ENCODE peak calls at places on chromosomes 6 and 20, in six cellular contexts. G, Y, L, D, A and U are unnamed samples.

GRCh38 chr6:112429226-112429625 is 82.1 kb downstream of the RFPL4B start:
- DNase-seq in G (peak; percentile 5), Y (no peak), L (no peak), D (no peak), A (no peak), U (no peak)

GRCh38 chr6:47407295-47408281 is 70.0 kb upstream of the CD2AP start:
- DNase-seq in G (no peak), Y (no peak), L (peak; percentile 98), D (no peak), A (no peak), U (no peak)

GRCh38 chr6:53151676-53152075 is 3.0 kb upstream of the GCM1 start:
- DNase-seq in G (peak; percentile 37), Y (no peak), L (no peak), D (peak; percentile 35), A (no peak), U (no peak)

GRCh38 chr6:24501914-24502313 is 7.1 kb downstream of the ALDH5A1 start:
- DNase-seq in G (no peak), Y (no peak), L (no peak), D (no peak), A (no peak), U (no peak)

GRCh38 chr6:111347589-111347988 is 135.4 kb downstream of the REV3L start:
- DNase-seq in G (no peak), Y (no peak), L (no peak), D (no peak), A (no peak), U (no peak)

GRCh38 chr20:41533537-41534136 is 84.5 kb downstream of the CHD6 start:
- DNase-seq in G (no peak), Y (no peak), L (no peak), D (no peak), A (no peak), U (no peak)

GRCh38 chr6:16338577-16339262 is 100.3 kb downstream of the GMPR start:
- DNase-seq in G (peak; percentile 91), Y (no peak), L (peak; percentile 58), D (peak; percentile 66), A (peak; percentile 71), U (peak; percentile 24)

GRCh38 chr20:47019106-47019824 is 124.6 kb downstream of the EYA2 start:
- DNase-seq in G (no peak), Y (no peak), L (no peak), D (no peak), A (no peak), U (no peak)

GRCh38 chr6:9516207-9516606 is 898.7 kb downstream of the TFAP2A start:
- DNase-seq in G (peak; percentile 84), Y (no peak), L (peak; percentile 37), D (no peak), A (no peak), U (no peak)

GRCh38 chr6:44054635-44055559 is 72.4 kb downstream of the MRPL14 start:
- DNase-seq in G (peak; percentile 65), Y (no peak), L (no peak), D (peak; percentile 61), A (no peak), U (no peak)

GRCh38 chr6:30687659-30688431 is 1.4 kb upstream of the PPP1R18 start:
- DNase-seq in G (peak; percentile 36), Y (no peak), L (no peak), D (no peak), A (peak; percentile 61), U (no peak)

GRCh38 chr6:10951675-10952282 is 64.9 kb downstream of the SYCP2L start:
- DNase-seq in G (peak; percentile 59), Y (no peak), L (peak; percentile 46), D (peak; percentile 36), A (no peak), U (peak; percentile 18)

GRCh38 chr6:141309295-141309694 is 823.4 kb upstream of the GJE1 start:
- DNase-seq in G (peak; percentile 8), Y (no peak), L (no peak), D (no peak), A (no peak), U (no peak)

GRCh38 chr20:23658336-23658735 is 20.6 kb upstream of the CST3 start:
- DNase-seq in G (no peak), Y (no peak), L (no peak), D (no peak), A (no peak), U (no peak)

GRCh38 chr6:116764961-116765841 is at the start of gene FAM162B:
- DNase-seq in G (peak; percentile 11), Y (no peak), L (no peak), D (peak; percentile 82), A (peak; percentile 12), U (peak; percentile 13)
- H3K4me3 ChIP-seq in G (peak within 1 kb of the TSS; percentile 22), Y (no peak within 1 kb of the TSS), L (no peak within 1 kb of the TSS), D (peak within 1 kb of the TSS; percentile 56), A (peak within 1 kb of the TSS; percentile 70), U (peak within 1 kb of the TSS; percentile 21)

DNA sequence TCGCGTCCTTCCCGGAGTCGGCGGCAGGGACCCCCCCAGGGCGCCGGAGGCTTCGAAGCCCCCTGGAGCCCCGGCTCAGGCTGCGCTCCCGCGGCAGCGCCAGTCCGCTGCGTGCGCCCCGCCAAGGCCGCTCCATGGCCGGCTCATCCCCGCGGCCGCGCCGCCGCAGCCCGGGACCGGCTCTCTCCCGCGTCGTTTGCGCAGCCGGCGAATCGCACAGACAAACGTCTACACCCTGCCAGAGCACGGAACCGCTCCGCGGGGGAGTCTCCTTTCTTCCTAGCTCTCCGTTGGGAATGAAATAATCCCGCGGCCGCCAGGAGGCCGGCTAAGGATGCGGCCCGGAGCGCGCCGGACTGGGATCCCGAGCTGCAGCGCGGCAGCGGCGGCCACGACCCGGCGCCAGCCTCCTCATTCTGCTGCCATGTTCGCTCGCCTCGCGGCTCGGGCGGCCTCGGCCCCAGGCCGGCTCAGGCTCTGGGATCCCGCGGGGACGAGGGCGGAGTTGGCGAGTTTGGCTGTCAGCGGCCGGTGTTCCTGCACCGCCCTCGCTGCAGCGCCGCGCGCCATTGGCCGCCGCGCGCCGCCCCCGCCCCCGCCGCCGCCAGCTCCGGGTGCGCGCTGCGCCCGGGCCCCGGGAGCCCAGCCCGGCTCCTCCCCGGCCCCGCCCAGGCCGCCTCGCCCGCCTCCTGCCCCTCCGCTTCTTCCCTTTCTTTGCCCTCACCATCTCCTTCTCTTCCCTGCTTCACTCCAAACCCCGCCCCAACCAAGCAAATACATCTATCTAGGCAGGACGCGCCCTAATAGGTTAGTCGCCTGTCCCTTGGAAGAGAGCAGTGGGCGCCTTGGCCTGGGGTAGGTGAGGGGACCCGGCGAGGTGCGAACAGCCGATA is at the start of gene GFOD1:
- DNase-seq in G (peak; percentile 90), Y (peak; percentile 45), L (peak; percentile 46), D (peak; percentile 97), A (peak; percentile 85), U (peak; percentile 90)
- H3K4me3 ChIP-seq in G (peak within 1 kb of the TSS; percentile 77), Y (peak within 1 kb of the TSS; percentile 65), L (peak within 1 kb of the TSS; percentile 68), D (peak within 1 kb of the TSS; percentile 69), A (peak within 1 kb of the TSS; percentile 81), U (peak within 1 kb of the TSS; percentile 54)

GRCh38 chr20:63444548-63444947 is 27.9 kb downstream of the KCNQ2 start:
- DNase-seq in G (no peak), Y (no peak), L (no peak), D (no peak), A (no peak), U (no peak)

GRCh38 chr20:63447345-63447744 is 25.1 kb downstream of the KCNQ2 start:
- DNase-seq in G (no peak), Y (no peak), L (no peak), D (no peak), A (no peak), U (no peak)

GRCh38 chr20:63446174-63447024 is 26.1 kb downstream of the KCNQ2 start:
- DNase-seq in G (no peak), Y (no peak), L (no peak), D (no peak), A (peak; percentile 64), U (no peak)

GRCh38 chr20:63443606-63444395 is 28.7 kb downstream of the KCNQ2 start:
- DNase-seq in G (no peak), Y (no peak), L (no peak), D (no peak), A (no peak), U (no peak)

DNA sequence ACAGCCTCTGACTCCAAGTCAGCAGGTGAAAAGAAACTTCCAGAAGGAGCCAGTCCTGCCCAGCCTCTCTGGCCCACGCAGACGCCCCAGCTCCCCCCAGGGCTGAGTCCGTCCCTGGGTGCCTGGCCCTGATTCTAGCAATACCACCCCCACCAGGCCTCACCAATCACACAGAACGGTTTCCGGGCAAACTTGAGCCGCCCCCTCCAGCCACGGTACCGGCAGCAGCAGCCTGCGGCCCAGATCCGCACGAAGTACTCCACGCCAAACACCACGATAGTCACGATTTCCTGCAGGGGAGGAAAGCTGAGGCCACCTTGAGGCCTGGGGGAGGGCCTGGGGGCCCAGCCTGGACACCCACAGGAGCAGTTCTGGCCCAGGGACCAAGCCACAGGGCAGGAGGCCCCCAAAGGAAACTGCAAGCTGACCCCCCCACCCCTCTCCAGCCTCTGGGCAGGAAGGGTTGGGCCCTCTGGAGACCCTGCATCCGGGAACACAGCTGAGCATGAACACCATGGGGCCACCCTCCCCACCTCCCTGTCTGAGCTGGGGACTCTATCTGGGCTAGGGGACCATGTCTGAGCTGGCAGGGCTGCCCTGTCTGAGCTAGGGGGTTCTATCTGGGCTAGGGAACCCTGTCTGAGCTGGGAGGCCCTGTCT is 27.2 kb downstream of the KCNQ2 start:
- DNase-seq in G (no peak), Y (no peak), L (no peak), D (no peak), A (peak; percentile 60), U (no peak)
- H3K4me3 ChIP-seq in G (no peak overlapping the region), Y (no peak overlapping the region), L (no peak overlapping the region), D (no peak overlapping the region), A (no peak overlapping the region), U (no peak overlapping the region)

GRCh38 chr20:60170116-60170515 is 211.9 kb downstream of the CDH26 start:
- DNase-seq in G (no peak), Y (no peak), L (no peak), D (no peak), A (no peak), U (no peak)

GRCh38 chr20:60172306-60172984 is 214.2 kb downstream of the CDH26 start:
- DNase-seq in G (no peak), Y (no peak), L (no peak), D (no peak), A (no peak), U (no peak)

GRCh38 chr20:60168963-60169362 is 210.7 kb downstream of the CDH26 start:
- DNase-seq in G (no peak), Y (no peak), L (no peak), D (no peak), A (no peak), U (no peak)

GRCh38 chr20:60167840-60168239 is 209.6 kb downstream of the CDH26 start:
- DNase-seq in G (no peak), Y (no peak), L (no peak), D (no peak), A (no peak), U (no peak)
- H3K4me3 ChIP-seq in G (no peak overlapping the region), Y (no peak overlapping the region), L (no peak overlapping the region), D (no peak overlapping the region), A (no peak overlapping the region), U (no peak overlapping the region)

GRCh38 chr20:24851346-24852019 is 97.6 kb upstream of the CST7 start:
- DNase-seq in G (no peak), Y (no peak), L (no peak), D (no peak), A (no peak), U (no peak)
- H3K4me3 ChIP-seq in G (no peak overlapping the region), Y (no peak overlapping the region), L (no peak overlapping the region), D (no peak overlapping the region), A (no peak overlapping the region), U (no peak overlapping the region)